ENCODE peak calls at places on chromosomes 1 and 21, in ten cellular contexts. One of them, this sample, is unnamed.
A peak's percentile ranks its signal among the peaks of the same experiment; 100 is the strongest.

GRCh38 chr21:37534431-37534830 is 167.9 kb downstream of the DYRK1A start:
- DNase-seq in choroid plexus epithelial cell: no peak
- DNase-seq in CD8-positive, alpha-beta T cell: no peak
- DNase-seq in thoracic aorta: no peak
- DNase-seq in mammary epithelial cell: no peak
- DNase-seq in upper lobe of right lung: no peak
- DNase-seq in heart right ventricle: no peak
- DNase-seq in A549: no peak
- DNase-seq in tibial nerve: no peak
- DNase-seq in left lung: no peak
- DNase-seq in this sample: no peak

GRCh38 chr1:15605398-15606080 is 11.7 kb upstream of the DDI2 start:
- DNase-seq in choroid plexus epithelial cell: no peak
- DNase-seq in CD8-positive, alpha-beta T cell: no peak
- DNase-seq in thoracic aorta: no peak
- DNase-seq in mammary epithelial cell: no peak
- DNase-seq in upper lobe of right lung: no peak
- DNase-seq in heart right ventricle: no peak
- DNase-seq in A549: no peak
- DNase-seq in tibial nerve: no peak
- DNase-seq in left lung: no peak
- DNase-seq in this sample: no peak

GRCh38 chr1:45191418-45191783 is 15.0 kb downstream of the ZSWIM5 start:
- DNase-seq in choroid plexus epithelial cell: no peak
- DNase-seq in CD8-positive, alpha-beta T cell: no peak
- DNase-seq in thoracic aorta: no peak
- DNase-seq in mammary epithelial cell: no peak
- DNase-seq in upper lobe of right lung: no peak
- DNase-seq in heart right ventricle: no peak
- DNase-seq in A549: no peak
- DNase-seq in tibial nerve: no peak
- DNase-seq in left lung: no peak
- DNase-seq in this sample: no peak

GRCh38 chr1:197519741-197520334 is 251.8 kb downstream of the CRB1 start:
- DNase-seq in choroid plexus epithelial cell: peak; percentile 49
- DNase-seq in CD8-positive, alpha-beta T cell: no peak
- DNase-seq in thoracic aorta: no peak
- DNase-seq in mammary epithelial cell: peak; percentile 3
- DNase-seq in upper lobe of right lung: no peak
- DNase-seq in heart right ventricle: no peak
- DNase-seq in A549: peak; percentile 4
- DNase-seq in tibial nerve: no peak
- DNase-seq in left lung: no peak
- DNase-seq in this sample: peak; percentile 20

GRCh38 chr1:113860891-113861290 is 10.6 kb downstream of the PTPN22 start:
- DNase-seq in choroid plexus epithelial cell: peak; percentile 85
- DNase-seq in CD8-positive, alpha-beta T cell: no peak
- DNase-seq in thoracic aorta: no peak
- DNase-seq in mammary epithelial cell: peak; percentile 38
- DNase-seq in upper lobe of right lung: no peak
- DNase-seq in heart right ventricle: no peak
- DNase-seq in A549: no peak
- DNase-seq in tibial nerve: no peak
- DNase-seq in left lung: no peak
- DNase-seq in this sample: peak; percentile 70

GRCh38 chr1:228003461-228004330 is 3.1 kb upstream of the WNT3A start:
- DNase-seq in choroid plexus epithelial cell: no peak
- DNase-seq in CD8-positive, alpha-beta T cell: no peak
- DNase-seq in thoracic aorta: no peak
- DNase-seq in mammary epithelial cell: no peak
- DNase-seq in upper lobe of right lung: no peak
- DNase-seq in heart right ventricle: no peak
- DNase-seq in A549: no peak
- DNase-seq in tibial nerve: no peak
- DNase-seq in left lung: no peak
- DNase-seq in this sample: no peak

GRCh38 chr1:228685081-228685480 is 50.2 kb upstream of the RHOU start:
- DNase-seq in choroid plexus epithelial cell: no peak
- DNase-seq in CD8-positive, alpha-beta T cell: no peak
- DNase-seq in thoracic aorta: no peak
- DNase-seq in mammary epithelial cell: no peak
- DNase-seq in upper lobe of right lung: no peak
- DNase-seq in heart right ventricle: no peak
- DNase-seq in A549: no peak
- DNase-seq in tibial nerve: no peak
- DNase-seq in left lung: no peak
- DNase-seq in this sample: no peak

GRCh38 chr1:51453010-51453409 is 66.1 kb downstream of the EPS15 start:
- DNase-seq in choroid plexus epithelial cell: peak; percentile 9
- DNase-seq in CD8-positive, alpha-beta T cell: no peak
- DNase-seq in thoracic aorta: no peak
- DNase-seq in mammary epithelial cell: no peak
- DNase-seq in upper lobe of right lung: no peak
- DNase-seq in heart right ventricle: no peak
- DNase-seq in A549: no peak
- DNase-seq in tibial nerve: no peak
- DNase-seq in left lung: no peak
- DNase-seq in this sample: no peak

GRCh38 chr1:188670837-188671236 is 1806.8 kb downstream of the BRINP3 start:
- DNase-seq in choroid plexus epithelial cell: peak; percentile 6
- DNase-seq in CD8-positive, alpha-beta T cell: no peak
- DNase-seq in thoracic aorta: no peak
- DNase-seq in mammary epithelial cell: peak; percentile 85
- DNase-seq in upper lobe of right lung: no peak
- DNase-seq in heart right ventricle: no peak
- DNase-seq in A549: no peak
- DNase-seq in tibial nerve: no peak
- DNase-seq in left lung: no peak
- DNase-seq in this sample: no peak

GRCh38 chr21:34807881-34808568 is 139.2 kb downstream of the CLIC6 start:
- DNase-seq in choroid plexus epithelial cell: peak; percentile 96
- DNase-seq in CD8-positive, alpha-beta T cell: peak; percentile 26
- DNase-seq in thoracic aorta: no peak
- DNase-seq in mammary epithelial cell: peak; percentile 96
- DNase-seq in upper lobe of right lung: no peak
- DNase-seq in heart right ventricle: no peak
- DNase-seq in A549: peak; percentile 50
- DNase-seq in tibial nerve: no peak
- DNase-seq in left lung: peak; percentile 87
- DNase-seq in this sample: peak; percentile 98

GRCh38 chr1:118185083-118185899 is at the start of gene SPAG17:
- DNase-seq in choroid plexus epithelial cell: peak; percentile 65
- DNase-seq in CD8-positive, alpha-beta T cell: no peak
- DNase-seq in thoracic aorta: no peak
- DNase-seq in mammary epithelial cell: peak; percentile 5
- DNase-seq in upper lobe of right lung: peak; percentile 77
- DNase-seq in heart right ventricle: peak; percentile 67
- DNase-seq in A549: peak; percentile 4
- DNase-seq in tibial nerve: peak; percentile 62
- DNase-seq in left lung: peak; percentile 81
- DNase-seq in this sample: peak; percentile 15

GRCh38 chr1:234922987-234923386 is 205.7 kb downstream of the TOMM20 start:
- DNase-seq in choroid plexus epithelial cell: no peak
- DNase-seq in CD8-positive, alpha-beta T cell: no peak
- DNase-seq in thoracic aorta: no peak
- DNase-seq in mammary epithelial cell: no peak
- DNase-seq in upper lobe of right lung: no peak
- DNase-seq in heart right ventricle: no peak
- DNase-seq in A549: no peak
- DNase-seq in tibial nerve: no peak
- DNase-seq in left lung: no peak
- DNase-seq in this sample: no peak

GRCh38 chr1:31372961-31373896 is at the start of gene FABP3:
- DNase-seq in choroid plexus epithelial cell: peak; percentile 80
- DNase-seq in CD8-positive, alpha-beta T cell: no peak
- DNase-seq in thoracic aorta: peak; percentile 52
- DNase-seq in mammary epithelial cell: no peak
- DNase-seq in upper lobe of right lung: peak; percentile 89
- DNase-seq in heart right ventricle: peak; percentile 85
- DNase-seq in A549: no peak
- DNase-seq in tibial nerve: peak; percentile 38
- DNase-seq in left lung: peak; percentile 88
- DNase-seq in this sample: peak; percentile 64

GRCh38 chr1:77407738-77408375 is 126.0 kb downstream of the AK5 start:
- DNase-seq in choroid plexus epithelial cell: peak; percentile 64
- DNase-seq in CD8-positive, alpha-beta T cell: no peak
- DNase-seq in thoracic aorta: no peak
- DNase-seq in mammary epithelial cell: no peak
- DNase-seq in upper lobe of right lung: no peak
- DNase-seq in heart right ventricle: no peak
- DNase-seq in A549: no peak
- DNase-seq in tibial nerve: no peak
- DNase-seq in left lung: no peak
- DNase-seq in this sample: peak; percentile 40

GRCh38 chr21:15324542-15324941 is 259.7 kb upstream of the NRIP1 start:
- DNase-seq in choroid plexus epithelial cell: no peak
- DNase-seq in CD8-positive, alpha-beta T cell: no peak
- DNase-seq in thoracic aorta: no peak
- DNase-seq in mammary epithelial cell: no peak
- DNase-seq in upper lobe of right lung: no peak
- DNase-seq in heart right ventricle: no peak
- DNase-seq in A549: no peak
- DNase-seq in tibial nerve: no peak
- DNase-seq in left lung: no peak
- DNase-seq in this sample: no peak
- TF ChIP-seq CTCF in choroid plexus epithelial cell: no peak
- TF ChIP-seq CTCF in CD8-positive, alpha-beta T cell: no peak
- TF ChIP-seq CTCF in thoracic aorta: no peak
- TF ChIP-seq CTCF in mammary epithelial cell: no peak
- TF ChIP-seq CTCF in upper lobe of right lung: no peak
- TF ChIP-seq CTCF in heart right ventricle: no peak
- TF ChIP-seq CTCF in A549: no peak
- TF ChIP-seq CTCF in tibial nerve: no peak
- TF ChIP-seq CTCF in left lung: no peak
- TF ChIP-seq CTCF in this sample: no peak

DNA sequence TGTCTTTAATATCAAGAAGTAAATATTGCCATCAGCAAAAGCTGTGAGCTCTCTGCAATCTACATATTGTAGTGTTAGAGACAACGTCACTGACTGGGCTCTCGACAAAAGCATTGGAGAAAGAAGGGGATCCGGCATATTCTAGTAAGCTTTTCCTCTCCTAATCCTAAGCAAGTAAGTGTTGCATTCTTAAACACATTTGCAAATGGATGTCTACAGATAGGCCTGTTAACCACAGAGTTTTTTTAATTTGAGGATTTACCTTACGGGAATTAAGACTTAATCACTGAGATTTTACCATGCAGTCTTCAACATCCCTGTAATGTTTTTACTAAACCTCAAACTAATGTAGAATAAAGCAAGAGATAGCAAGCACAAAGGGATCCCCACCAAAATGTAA is 426.5 kb upstream of the CAMK1G start:
- DNase-seq in choroid plexus epithelial cell: no peak
- DNase-seq in CD8-positive, alpha-beta T cell: no peak
- DNase-seq in thoracic aorta: no peak
- DNase-seq in mammary epithelial cell: no peak
- DNase-seq in upper lobe of right lung: no peak
- DNase-seq in heart right ventricle: no peak
- DNase-seq in A549: no peak
- DNase-seq in tibial nerve: no peak
- DNase-seq in left lung: no peak
- DNase-seq in this sample: no peak
- H3K4me3 ChIP-seq in choroid plexus epithelial cell: no peak overlapping the region
- H3K4me3 ChIP-seq in CD8-positive, alpha-beta T cell: no peak overlapping the region
- H3K4me3 ChIP-seq in thoracic aorta: no peak overlapping the region
- H3K4me3 ChIP-seq in mammary epithelial cell: no peak overlapping the region
- H3K4me3 ChIP-seq in upper lobe of right lung: no peak overlapping the region
- H3K4me3 ChIP-seq in heart right ventricle: no peak overlapping the region
- H3K4me3 ChIP-seq in A549: no peak overlapping the region
- H3K4me3 ChIP-seq in tibial nerve: no peak overlapping the region
- H3K4me3 ChIP-seq in left lung: no peak overlapping the region
- H3K4me3 ChIP-seq in this sample: no peak overlapping the region

DNA sequence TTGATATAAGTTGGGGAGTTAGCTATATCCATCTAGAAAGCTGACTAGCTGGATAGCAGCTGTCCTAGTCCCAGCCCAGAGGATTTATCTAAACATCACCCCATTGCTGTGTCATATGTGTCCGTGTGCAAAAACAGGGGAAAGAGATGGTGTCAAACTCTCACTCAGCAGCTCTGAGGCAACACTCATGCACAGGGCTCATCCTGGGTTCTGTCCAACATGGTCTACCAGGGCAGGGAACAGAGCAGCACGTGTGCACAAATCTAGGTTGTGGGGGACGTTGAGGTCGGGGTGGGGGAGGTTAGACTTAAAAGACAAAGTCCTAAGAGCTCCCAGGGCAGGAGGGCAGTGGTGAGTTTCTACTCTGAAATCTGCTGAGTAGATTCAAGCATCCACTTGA is 16.2 kb downstream of the PI4KB start:
- DNase-seq in choroid plexus epithelial cell: peak; percentile 55
- DNase-seq in CD8-positive, alpha-beta T cell: no peak
- DNase-seq in thoracic aorta: no peak
- DNase-seq in mammary epithelial cell: no peak
- DNase-seq in upper lobe of right lung: no peak
- DNase-seq in heart right ventricle: no peak
- DNase-seq in A549: no peak
- DNase-seq in tibial nerve: no peak
- DNase-seq in left lung: no peak
- DNase-seq in this sample: peak; percentile 48
- TF ChIP-seq CTCF in choroid plexus epithelial cell: no peak
- TF ChIP-seq CTCF in CD8-positive, alpha-beta T cell: no peak
- TF ChIP-seq CTCF in thoracic aorta: no peak
- TF ChIP-seq CTCF in mammary epithelial cell: no peak
- TF ChIP-seq CTCF in upper lobe of right lung: no peak
- TF ChIP-seq CTCF in heart right ventricle: no peak
- TF ChIP-seq CTCF in A549: no peak
- TF ChIP-seq CTCF in tibial nerve: no peak
- TF ChIP-seq CTCF in left lung: no peak
- TF ChIP-seq CTCF in this sample: no peak

GRCh38 chr1:159945483-159946241 is at the start of gene IGSF9:
- DNase-seq in choroid plexus epithelial cell: peak; percentile 68
- DNase-seq in CD8-positive, alpha-beta T cell: peak; percentile 75
- DNase-seq in thoracic aorta: no peak
- DNase-seq in mammary epithelial cell: peak; percentile 93
- DNase-seq in upper lobe of right lung: peak; percentile 88
- DNase-seq in heart right ventricle: peak; percentile 88
- DNase-seq in A549: peak; percentile 61
- DNase-seq in tibial nerve: peak; percentile 36
- DNase-seq in left lung: peak; percentile 86
- DNase-seq in this sample: peak; percentile 55

GRCh38 chr1:159941867-159942560 is 3.4 kb downstream of the IGSF9 start:
- DNase-seq in choroid plexus epithelial cell: no peak
- DNase-seq in CD8-positive, alpha-beta T cell: no peak
- DNase-seq in thoracic aorta: no peak
- DNase-seq in mammary epithelial cell: no peak
- DNase-seq in upper lobe of right lung: peak; percentile 29
- DNase-seq in heart right ventricle: no peak
- DNase-seq in A549: no peak
- DNase-seq in tibial nerve: no peak
- DNase-seq in left lung: no peak
- DNase-seq in this sample: no peak

GRCh38 chr1:159942700-159943640 is 2.4 kb downstream of the IGSF9 start:
- DNase-seq in choroid plexus epithelial cell: no peak
- DNase-seq in CD8-positive, alpha-beta T cell: no peak
- DNase-seq in thoracic aorta: no peak
- DNase-seq in mammary epithelial cell: no peak
- DNase-seq in upper lobe of right lung: peak; percentile 48
- DNase-seq in heart right ventricle: no peak
- DNase-seq in A549: no peak
- DNase-seq in tibial nerve: no peak
- DNase-seq in left lung: no peak
- DNase-seq in this sample: no peak

GRCh38 chr1:159944623-159945455 is 574 bp downstream of the IGSF9 start:
- DNase-seq in choroid plexus epithelial cell: no peak
- DNase-seq in CD8-positive, alpha-beta T cell: no peak
- DNase-seq in thoracic aorta: no peak
- DNase-seq in mammary epithelial cell: no peak
- DNase-seq in upper lobe of right lung: no peak
- DNase-seq in heart right ventricle: no peak
- DNase-seq in A549: no peak
- DNase-seq in tibial nerve: no peak
- DNase-seq in left lung: no peak
- DNase-seq in this sample: no peak

GRCh38 chr1:159943908-159944622 is 1.3 kb downstream of the IGSF9 start:
- DNase-seq in choroid plexus epithelial cell: no peak
- DNase-seq in CD8-positive, alpha-beta T cell: no peak
- DNase-seq in thoracic aorta: no peak
- DNase-seq in mammary epithelial cell: peak; percentile 62
- DNase-seq in upper lobe of right lung: peak; percentile 3
- DNase-seq in heart right ventricle: no peak
- DNase-seq in A549: no peak
- DNase-seq in tibial nerve: no peak
- DNase-seq in left lung: no peak
- DNase-seq in this sample: no peak
- H3K4me3 ChIP-seq in choroid plexus epithelial cell: no peak overlapping the region
- H3K4me3 ChIP-seq in CD8-positive, alpha-beta T cell: no peak overlapping the region
- H3K4me3 ChIP-seq in thoracic aorta: no peak overlapping the region
- H3K4me3 ChIP-seq in mammary epithelial cell: peak overlapping the region; percentile 72
- H3K4me3 ChIP-seq in upper lobe of right lung: no peak overlapping the region
- H3K4me3 ChIP-seq in heart right ventricle: no peak overlapping the region
- H3K4me3 ChIP-seq in A549: no peak overlapping the region
- H3K4me3 ChIP-seq in tibial nerve: no peak overlapping the region
- H3K4me3 ChIP-seq in left lung: no peak overlapping the region
- H3K4me3 ChIP-seq in this sample: no peak overlapping the region